ENCODE peak calls at places on chromosomes 13 and 19, in four cellular contexts. R is AG10803, J is AG04450, P is GM10248. M is an unnamed sample.
A peak's percentile ranks its signal among the peaks of the same experiment; 100 is the strongest.

GRCh38 chr19:38543807-38544568 is 73.8 kb downstream of the MAP4K1 start:
- DNase-seq in J (peak; percentile 24), P (peak; percentile 75), R (peak; percentile 76), M (peak; percentile 91)

GRCh38 chr19:17405250-17406038 is at the start of gene BST2:
- DNase-seq in J (no peak), P (peak; percentile 93), R (peak; percentile 72), M (no peak)

GRCh38 chr13:63774133-63774532 is 2358.5 kb upstream of the PCDH20 start:
- DNase-seq in R (no peak), J (no peak), P (no peak), M (no peak)

GRCh38 chr19:20928371-20928770 is 5.3 kb downstream of the ZNF85 start:
- DNase-seq in P (no peak), J (peak; percentile 34), R (peak; percentile 84), M (no peak)

GRCh38 chr13:110363009-110363408 is 55.9 kb downstream of the COL4A2 start:
- DNase-seq in P (no peak), R (no peak), J (no peak), M (no peak)

GRCh38 chr13:47399599-47399998 is 502.7 kb upstream of the HTR2A start:
- DNase-seq in P (no peak), R (no peak), J (no peak), M (no peak)

GRCh38 chr19:30330266-30330665 is 41.9 kb upstream of the ZNF536 start:
- DNase-seq in R (no peak), P (no peak), J (no peak), M (no peak)

GRCh38 chr19:45476349-45476717 is 8.5 kb downstream of the FOSB start:
- DNase-seq in J (no peak), R (no peak), P (no peak), M (no peak)

GRCh38 chr13:54980651-54981050 is 1952.0 kb downstream of the OLFM4 start:
- DNase-seq in R (no peak), P (no peak), J (no peak), M (no peak)

GRCh38 chr13:111115051-111115840 is at the start of gene ARHGEF7:
- DNase-seq in R (no peak), P (no peak), J (no peak), M (no peak)

GRCh38 chr13:97976551-97977375 is 23.3 kb downstream of the IPO5 start:
- DNase-seq in J (no peak), P (peak; percentile 54), R (no peak), M (no peak)

GRCh38 chr19:10936661-10937084 is 8.1 kb downstream of the TIMM29 start:
- DNase-seq in R (peak; percentile 80), J (peak; percentile 71), P (peak; percentile 68), M (no peak)

GRCh38 chr13:114087430-114087829 is 45.0 kb downstream of the RASA3 start:
- DNase-seq in R (no peak), J (no peak), P (no peak), M (peak; percentile 40)

GRCh38 chr13:51942189-51942588 is 69.1 kb downstream of the ATP7B start:
- DNase-seq in R (no peak), P (no peak), J (no peak), M (no peak)

GRCh38 chr19:10662384-10663251 is 8.5 kb downstream of the ILF3 start:
- DNase-seq in P (no peak), J (no peak), R (peak; percentile 21), M (no peak)

GRCh38 chr13:39347926-39348901 is 254.8 kb downstream of the LHFPL6 start:
- DNase-seq in R (no peak), P (no peak), J (no peak), M (no peak)

GRCh38 chr13:101384929-101385328 is 31.4 kb downstream of the NALCN start:
- DNase-seq in J (no peak), R (no peak), P (no peak), M (no peak)

GRCh38 chr13:49559006-49559405 is 26.4 kb downstream of the RCBTB1 start:
- DNase-seq in R (no peak), J (no peak), P (no peak), M (no peak)

GRCh38 chr13:60463787-60464186 is 66.8 kb downstream of the TDRD3 start:
- DNase-seq in R (no peak), J (no peak), P (no peak), M (no peak)

GRCh38 chr13:99439048-99439447 is 62.2 kb upstream of the TM9SF2 start:
- DNase-seq in J (no peak), P (no peak), R (no peak), M (no peak)

GRCh38 chr19:57888107-57888493 is 737 bp downstream of the ZNF814 start:
- DNase-seq in P (peak; percentile 22), J (no peak), R (no peak), M (no peak)

GRCh38 chr13:42968906-42969305 is 23.1 kb downstream of the EPSTI1 start:
- DNase-seq in R (no peak), P (no peak), J (no peak), M (no peak)

GRCh38 chr13:24081388-24081787 is 79.1 kb upstream of the SPATA13 start:
- DNase-seq in J (no peak), P (no peak), R (no peak), M (no peak)

GRCh38 chr13:112995395-112996091 is 26.5 kb downstream of the MCF2L start:
- DNase-seq in R (no peak), J (no peak), P (no peak), M (no peak)

GRCh38 chr19:47518139-47518538 is 3.3 kb upstream of the NAPA start:
- DNase-seq in P (peak; percentile 75), J (no peak), R (no peak), M (no peak)

GRCh38 chr13:83350569-83350968 is 531.7 kb downstream of the SLITRK1 start:
- DNase-seq in P (no peak), R (peak; percentile 30), J (no peak), M (no peak)

GRCh38 chr19:46218160-46218559 is 11.4 kb upstream of the IGFL1 start:
- DNase-seq in R (no peak), P (peak; percentile 36), J (no peak), M (no peak)

GRCh38 chr13:51674276-51674675 is 90.0 kb downstream of the WDFY2 start:
- DNase-seq in J (no peak), P (no peak), R (no peak), M (peak; percentile 57)

GRCh38 chr19:47351545-47351944 is 2.4 kb downstream of the DHX34 start:
- DNase-seq in J (no peak), P (no peak), R (peak; percentile 24), M (no peak)

GRCh38 chr19:50870417-50871089 is 2.7 kb upstream of the KLK2 start:
- DNase-seq in P (no peak), R (no peak), J (no peak), M (no peak)
- TF ChIP-seq CTCF in P (no peak), R (no peak), J (no peak), M (no peak)

GRCh38 chr13:44840131-44840530 is 149.1 kb downstream of the NUFIP1 start:
- DNase-seq in J (no peak), R (peak; percentile 30), P (no peak), M (no peak)

GRCh38 chr13:44837250-44837649 is 152.0 kb downstream of the NUFIP1 start:
- DNase-seq in R (no peak), P (no peak), J (peak; percentile 21), M (no peak)

GRCh38 chr13:44833626-44834025 is 155.6 kb downstream of the NUFIP1 start:
- DNase-seq in R (no peak), J (no peak), P (no peak), M (no peak)

DNA sequence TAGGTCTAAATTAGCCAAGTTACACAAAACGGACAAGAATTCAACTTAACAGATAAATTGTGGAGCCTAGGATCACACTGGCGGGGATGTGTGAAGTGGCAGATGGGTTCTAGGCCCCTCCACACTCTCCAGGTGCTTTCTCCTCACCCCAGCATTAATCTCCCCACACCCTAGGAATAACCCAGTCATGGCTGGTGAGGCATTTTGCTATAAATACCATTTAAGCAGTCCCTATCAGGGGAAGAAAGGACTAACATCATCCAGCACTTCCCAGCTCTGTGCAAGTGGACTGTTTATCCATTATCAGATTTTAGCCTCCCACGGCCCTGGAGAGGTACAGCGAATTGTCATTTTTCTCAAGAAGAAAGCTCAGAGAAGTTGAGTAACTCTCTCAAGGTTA is 154.9 kb downstream of the NUFIP1 start:
- DNase-seq in P (no peak), R (no peak), J (no peak), M (no peak)
- TF ChIP-seq CTCF in P (no peak), R (no peak), J (no peak), M (no peak)

GRCh38 chr19:44277331-44277730 is 17.6 kb downstream of the ZNF233 start:
- DNase-seq in P (no peak), J (no peak), R (no peak), M (no peak)
- TF ChIP-seq CTCF in P (no peak), J (no peak), R (no peak), M (no peak)

GRCh38 chr13:30172593-30173300 is 134.6 kb downstream of the KATNAL1 start:
- DNase-seq in J (no peak), R (peak; percentile 44), P (no peak), M (no peak)

GRCh38 chr13:30170569-30170968 is 136.8 kb downstream of the KATNAL1 start:
- DNase-seq in J (no peak), P (no peak), R (no peak), M (no peak)

GRCh38 chr13:30175166-30175565 is 132.2 kb downstream of the KATNAL1 start:
- DNase-seq in P (no peak), J (no peak), R (no peak), M (no peak)

GRCh38 chr13:30169442-30169841 is 137.9 kb downstream of the KATNAL1 start:
- DNase-seq in J (no peak), R (no peak), P (no peak), M (no peak)

DNA sequence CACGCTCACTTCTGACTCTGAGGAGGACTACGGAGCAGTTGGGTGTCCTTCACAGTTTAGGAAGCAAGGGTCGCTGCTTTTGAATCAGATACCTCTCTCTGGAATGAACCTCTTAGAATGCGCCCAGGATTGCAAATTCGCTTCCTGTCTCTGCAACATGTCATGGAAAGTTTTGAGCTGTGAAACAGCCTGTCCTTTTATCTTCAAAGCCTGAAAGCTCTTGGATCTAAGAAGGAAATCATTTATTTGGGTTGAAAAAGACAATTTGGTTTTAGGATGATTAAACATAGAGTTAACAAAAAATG is 134.1 kb downstream of the KATNAL1 start:
- DNase-seq in P (no peak), R (no peak), J (no peak), M (no peak)
- TF ChIP-seq CTCF in P (no peak), R (no peak), J (no peak), M (no peak)

DNA sequence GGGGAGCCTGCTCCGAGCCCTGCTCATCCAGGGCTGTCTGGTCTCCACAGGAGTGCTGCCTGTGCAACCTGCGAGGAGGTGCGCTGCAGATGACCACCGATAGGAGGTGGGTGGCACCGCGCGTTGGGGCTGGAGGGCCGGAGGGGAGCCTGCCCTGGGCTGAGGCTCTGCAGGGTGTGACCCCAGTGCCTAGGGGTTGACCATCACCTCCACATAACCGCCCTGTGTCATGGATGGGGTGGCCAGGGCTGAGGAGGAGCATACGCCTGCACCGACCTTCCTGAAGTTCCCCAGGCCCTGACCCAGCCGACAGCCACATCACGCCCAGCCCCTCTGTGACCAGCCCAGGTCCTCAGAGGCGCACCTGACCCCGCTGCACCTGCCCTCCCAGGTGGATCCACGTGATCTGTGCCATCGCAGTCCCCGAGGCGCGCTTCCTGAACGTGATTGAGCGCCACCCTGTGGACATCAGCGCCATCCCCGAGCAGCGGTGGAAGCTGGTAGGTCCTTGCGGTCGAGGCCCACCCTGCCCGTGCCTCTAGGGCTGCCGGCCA is 168.7 kb downstream of the KDM4B start:
- DNase-seq in P (no peak), R (no peak), J (no peak), M (no peak)
- TF ChIP-seq CTCF in P (peak; percentile 29), R (peak; percentile 21), J (peak; percentile 21), M (no peak)

GRCh38 chr19:13241321-13242104 is 91.3 kb downstream of the IER2 start:
- DNase-seq in R (no peak), P (no peak), J (no peak), M (no peak)
- TF ChIP-seq CTCF in R (peak; percentile 14), P (no peak), J (no peak), M (no peak)